ENCODE peak calls at places on chromosome 15, in four cellular contexts. A, C, M and V are unnamed samples.

GRCh38 chr15:88982304-88982945 is 69.2 kb upstream of the MFGE8 start:
- DNase-seq in A (no peak), C (peak), M (peak), V (peak)

GRCh38 chr15:94910166-94910565 is 678.8 kb downstream of the MCTP2 start:
- DNase-seq in A (no peak), C (no peak), M (no peak), V (no peak)

GRCh38 chr15:90818251-90819210 is 49.9 kb upstream of the FURIN start:
- DNase-seq in A (peak), C (no peak), M (no peak), V (no peak)

GRCh38 chr15:63089260-63090043 is 32.2 kb upstream of the LACTB start:
- DNase-seq in A (no peak), C (peak), M (peak), V (peak)

GRCh38 chr15:43093026-43093425 is 12.8 kb downstream of the UBR1 start:
- DNase-seq in A (no peak), C (peak), M (no peak), V (peak)

GRCh38 chr15:74422723-74423442 is 10.9 kb downstream of the SEMA7A start:
- DNase-seq in A (no peak), C (peak), M (peak), V (peak)

GRCh38 chr15:70328137-70329115 is 230.7 kb upstream of the TLE3 start:
- DNase-seq in A (no peak), C (peak), M (peak), V (peak)

GRCh38 chr15:51619331-51620033 is 3.1 kb downstream of the DMXL2 start:
- DNase-seq in A (no peak), C (no peak), M (no peak), V (no peak)

GRCh38 chr15:89766357-89767311 is 9.5 kb upstream of the MESP2 start:
- DNase-seq in A (no peak), C (no peak), M (no peak), V (no peak)

GRCh38 chr15:88256261-88257230 is at the start of gene NTRK3:
- DNase-seq in A (no peak), C (peak), M (no peak), V (no peak)

GRCh38 chr15:59329091-59329490 is 43.6 kb downstream of the MYO1E start:
- DNase-seq in A (no peak), C (no peak), M (no peak), V (no peak)

GRCh38 chr15:51186846-51187340 is 92.2 kb upstream of the TNFAIP8L3 start:
- DNase-seq in A (no peak), C (no peak), M (no peak), V (no peak)

DNA sequence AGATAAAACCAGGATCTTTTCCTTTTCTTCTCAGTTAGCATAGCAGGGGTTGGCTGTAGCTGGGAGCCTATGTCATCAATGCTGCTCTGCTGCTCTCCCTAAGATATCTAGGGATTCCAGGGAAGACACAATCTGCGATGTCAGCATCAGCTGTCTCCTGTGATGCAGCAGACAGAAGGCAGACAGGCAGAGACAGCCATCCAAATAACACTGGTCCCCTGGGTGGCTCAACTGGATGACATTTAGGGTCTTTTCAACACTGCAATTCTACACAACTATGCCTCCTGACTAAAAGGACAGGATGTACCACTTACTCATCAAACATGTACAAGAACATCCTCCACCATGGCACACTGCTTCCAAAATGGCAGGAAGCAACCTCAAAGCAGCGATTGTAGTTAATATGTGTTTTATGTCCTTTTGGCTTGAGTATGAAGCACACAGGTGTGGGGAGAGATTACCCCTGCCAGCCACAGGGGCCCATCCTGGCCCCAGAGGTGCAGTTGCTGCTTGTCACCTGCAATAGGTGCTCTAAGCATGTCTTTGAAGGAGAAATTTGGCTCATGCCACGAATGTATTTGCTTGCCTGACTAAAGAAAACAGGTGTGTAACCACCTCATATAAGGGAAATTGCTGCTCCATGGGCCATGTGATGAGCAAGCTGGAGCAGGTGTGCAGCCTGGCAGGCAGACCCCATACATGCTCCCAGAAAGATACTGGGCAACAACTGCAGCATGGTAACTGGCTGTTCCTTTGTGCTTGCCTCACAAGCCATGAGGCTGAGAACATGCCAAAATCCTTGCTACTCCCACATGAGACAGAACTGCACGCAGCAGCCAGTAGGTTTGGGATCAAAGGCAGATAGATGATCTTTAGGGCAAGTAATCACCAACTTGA is 357.8 kb downstream of the VPS13C start:
- DNase-seq in A (no peak), C (no peak), M (no peak), V (no peak)
- TF ChIP-seq CTCF in A (no peak), C (no peak), M (no peak), V (no peak)

DNA sequence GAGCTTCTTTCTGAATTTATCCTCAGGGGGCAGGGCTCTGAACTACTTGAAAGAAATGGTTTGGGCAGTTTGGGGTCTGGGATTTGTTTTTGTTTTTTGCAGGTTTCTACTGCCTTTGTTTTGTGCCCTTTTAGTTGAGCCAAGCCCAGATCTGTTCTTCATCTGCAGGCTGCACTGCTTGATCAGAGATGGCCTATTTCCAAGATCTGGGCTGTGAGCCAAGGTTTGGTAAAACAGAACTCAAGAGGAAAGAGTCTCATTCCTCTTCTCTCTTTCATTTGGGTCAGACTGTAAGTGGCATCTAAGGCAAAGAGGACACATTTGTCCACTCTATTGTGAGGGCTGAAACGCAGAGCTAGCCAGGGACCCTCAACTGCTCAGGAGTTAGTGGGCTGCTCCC is 104.3 kb upstream of the UBE3A start:
- DNase-seq in A (no peak), C (peak), M (no peak), V (peak)
- TF ChIP-seq CTCF in A (no peak), C (no peak), M (no peak), V (no peak)

DNA sequence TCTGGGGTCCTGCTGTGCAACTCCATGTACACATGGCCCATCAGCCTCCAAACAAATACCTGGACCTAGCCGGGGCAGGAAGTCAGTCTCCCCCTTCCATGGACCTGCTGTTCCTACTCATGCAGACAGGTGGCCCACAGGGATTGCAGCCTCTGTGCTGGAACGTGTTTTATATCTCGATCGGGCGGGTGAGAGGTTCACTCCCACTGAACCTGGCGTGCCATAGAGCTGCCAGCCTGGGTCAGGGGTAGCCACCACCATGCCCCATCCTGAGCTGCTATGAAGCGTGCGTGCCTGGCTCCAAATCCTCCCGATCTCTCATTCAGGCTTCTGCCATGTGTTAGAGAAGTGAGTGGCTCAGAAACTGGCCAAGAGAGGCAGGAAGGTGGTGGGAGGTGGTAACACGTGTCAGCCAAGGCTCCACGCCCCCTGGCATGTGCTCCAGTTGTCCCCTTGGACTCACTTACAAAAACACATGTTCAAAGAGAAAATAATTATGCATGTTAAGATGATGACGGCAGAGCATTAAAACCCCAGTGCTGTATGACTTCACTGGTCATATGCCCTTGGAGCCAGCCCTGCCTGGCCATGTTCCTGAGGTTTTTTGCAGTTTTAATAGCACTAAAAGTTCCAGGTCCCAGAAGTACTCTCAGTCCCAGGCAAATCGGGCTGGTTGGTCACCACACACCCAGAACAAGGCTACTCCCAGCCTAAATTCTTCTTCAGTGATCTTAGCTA is 30.6 kb downstream of the CTSH start:
- DNase-seq in A (no peak), C (no peak), M (no peak), V (peak)
- TF ChIP-seq CTCF in A (no peak), C (peak), M (peak), V (peak)

GRCh38 chr15:26037369-26037768 is 174.2 kb upstream of the ATP10A start:
- DNase-seq in A (no peak), C (no peak), M (no peak), V (no peak)
- TF ChIP-seq CTCF in A (no peak), C (no peak), M (no peak), V (peak)

DNA sequence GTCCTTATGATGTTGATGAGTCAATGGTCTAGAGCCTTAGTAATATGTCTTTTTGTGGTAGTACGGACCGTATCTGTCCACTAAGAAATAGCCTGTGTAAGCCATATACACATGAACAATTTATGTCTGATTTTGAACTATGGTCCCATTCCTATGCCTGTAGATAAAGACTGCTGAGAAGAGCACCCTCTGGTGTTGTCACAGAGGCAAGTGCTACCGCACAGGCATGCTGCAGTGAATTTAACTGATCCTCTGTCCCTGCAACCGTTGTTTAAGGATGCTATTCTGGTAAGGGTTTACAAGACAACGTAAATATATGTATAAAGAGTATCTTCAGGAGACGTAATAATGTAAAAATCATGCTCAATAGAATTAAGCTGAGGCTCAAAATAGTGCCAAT is 170.7 kb downstream of the UBE3A start:
- DNase-seq in A (no peak), C (no peak), M (no peak), V (no peak)
- TF ChIP-seq CTCF in A (no peak), C (no peak), M (no peak), V (peak)

DNA sequence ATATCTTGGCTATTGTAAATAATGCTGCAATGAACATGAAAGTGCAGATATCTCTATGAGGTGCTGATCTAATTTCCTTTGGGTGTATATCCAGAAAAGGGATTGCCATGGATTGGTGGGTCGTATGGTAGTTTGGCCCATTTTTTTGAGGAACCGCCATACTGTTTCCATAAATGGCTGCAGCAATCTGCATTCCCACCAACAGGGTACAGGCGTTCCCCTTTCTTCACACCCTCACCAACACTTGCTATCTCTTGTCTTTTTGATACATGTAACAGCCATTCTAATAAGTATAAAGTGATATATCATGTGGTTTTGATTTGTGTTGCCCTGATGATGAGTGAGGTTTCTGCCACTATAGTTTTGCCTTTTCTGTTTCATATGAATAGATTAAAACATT is 146.7 kb downstream of the NR2F2 start:
- DNase-seq in A (no peak), C (no peak), M (no peak), V (no peak)
- TF ChIP-seq CTCF in A (no peak), C (no peak), M (no peak), V (peak)

GRCh38 chr15:28017423-28017924 is 81.6 kb downstream of the OCA2 start:
- DNase-seq in A (no peak), C (no peak), M (no peak), V (no peak)
- TF ChIP-seq CTCF in A (no peak), C (peak), M (no peak), V (no peak)

GRCh38 chr15:64162869-64163661 is at the start of gene PPIB:
- DNase-seq in A (peak), C (peak), M (peak), V (peak)
- TF ChIP-seq CTCF in A (no peak), C (peak), M (peak), V (peak)